ENCODE peak calls at places on chromosomes 6 and 20, in seven cellular contexts. D is CD4-positive, alpha-beta memory T cell; W is AG09319; O is left kidney; X is ELF-1; L is cerebellum; P is activated CD8-positive, alpha-beta T cell treated with anti-CD3 and anti-CD28 coated beads, Interleukin-2, amount 10 ng/mL, durations not matched to agents 7 days and 5 days. A is an unnamed sample.
A peak's percentile ranks its signal among the peaks of the same experiment; 100 is the strongest.

GRCh38 chr6:87237804-87238203 is 82.4 kb downstream of the ZNF292 start:
- DNase-seq in O (no peak), X (no peak), L (peak; percentile 3), D (peak; percentile 33), W (peak; percentile 7), P (no peak), A (no peak)

GRCh38 chr20:47221036-47221625 is 135.4 kb downstream of the ZMYND8 start:
- DNase-seq in P (no peak), W (no peak), O (no peak), D (no peak), X (no peak), L (no peak), A (no peak)

GRCh38 chr6:81003156-81003555 is 749.3 kb downstream of the TENT5A start:
- DNase-seq in D (no peak), P (no peak), W (no peak), X (no peak), O (no peak), L (no peak), A (no peak)

GRCh38 chr6:56246941-56247653 is at the start of gene COL21A1:
- DNase-seq in W (no peak), X (peak; percentile 95), P (no peak), D (no peak), L (no peak), O (peak; percentile 80), A (no peak)

GRCh38 chr20:6646237-6646636 is 121.2 kb upstream of the BMP2 start:
- DNase-seq in L (no peak), O (no peak), D (no peak), P (no peak), W (no peak), X (no peak), A (no peak)

GRCh38 chr6:167679791-167680604 is 146.7 kb upstream of the AFDN start:
- DNase-seq in P (no peak), X (no peak), D (no peak), L (no peak), W (no peak), O (peak; percentile 33), A (no peak)

GRCh38 chr6:32189082-32189741 is 790 bp downstream of the PBX2 start:
- DNase-seq in O (peak; percentile 24), P (no peak), X (no peak), D (no peak), L (no peak), W (no peak), A (no peak)

GRCh38 chr6:53011993-53012392 is 16.9 kb upstream of the GSTA4 start:
- DNase-seq in D (no peak), P (no peak), W (no peak), O (peak; percentile 57), X (peak; percentile 66), L (no peak), A (no peak)

GRCh38 chr20:48716086-48716485 is 111.7 kb downstream of the PREX1 start:
- DNase-seq in W (no peak), P (peak; percentile 86), D (peak; percentile 48), O (no peak), L (no peak), X (no peak), A (peak; percentile 71)

GRCh38 chr6:131840936-131841583 is 33.2 kb downstream of the ENPP1 start:
- DNase-seq in O (peak; percentile 12), D (no peak), W (no peak), P (no peak), X (no peak), L (no peak), A (no peak)

GRCh38 chr6:52543262-52543661 is 33.6 kb downstream of the TRAM2 start:
- DNase-seq in W (no peak), L (no peak), P (no peak), X (no peak), O (no peak), D (no peak), A (no peak)

GRCh38 chr6:128117916-128118315 is 217.1 kb upstream of the THEMIS start:
- DNase-seq in P (no peak), O (no peak), W (no peak), X (no peak), L (no peak), D (no peak), A (no peak)

GRCh38 chr6:35317483-35318199 is 20.0 kb downstream of the DEF6 start:
- DNase-seq in P (no peak), O (peak; percentile 82), W (no peak), D (no peak), X (no peak), L (no peak), A (no peak)

GRCh38 chr6:11650711-11651110 is 113.2 kb downstream of the TMEM170B start:
- DNase-seq in D (no peak), W (no peak), O (no peak), X (no peak), L (no peak), P (no peak), A (no peak)

GRCh38 chr6:90631046-90631445 is 44.2 kb upstream of the MAP3K7 start:
- DNase-seq in W (no peak), P (no peak), O (no peak), L (no peak), X (no peak), D (no peak), A (no peak)

GRCh38 chr6:4299476-4299875 is 164.1 kb upstream of the ECI2 start:
- DNase-seq in P (no peak), O (no peak), W (no peak), D (no peak), L (no peak), X (no peak), A (no peak)

GRCh38 chr20:23528867-23529431 is 38.0 kb downstream of the CST8 start:
- DNase-seq in O (no peak), D (no peak), W (no peak), X (no peak), L (no peak), P (no peak), A (no peak)

GRCh38 chr6:29809249-29809648 is 18.4 kb upstream of the HLA-G start:
- DNase-seq in L (no peak), W (no peak), D (no peak), X (no peak), O (no peak), P (no peak), A (no peak)

GRCh38 chr6:34295721-34296120 is 46.9 kb upstream of the SMIM29 start:
- DNase-seq in D (no peak), X (no peak), W (no peak), O (no peak), L (no peak), P (peak; percentile 37), A (no peak)

GRCh38 chr20:5608448-5609161 is 141.6 kb upstream of the SHLD1 start:
- DNase-seq in L (no peak), P (no peak), O (no peak), W (no peak), D (no peak), X (no peak), A (no peak)

GRCh38 chr20:49287555-49288249 is 9.8 kb upstream of the ZNFX1 start:
- DNase-seq in W (no peak), L (no peak), P (no peak), X (no peak), O (no peak), D (no peak), A (no peak)

GRCh38 chr6:109877028-109877726 is 100.9 kb upstream of the GPR6 start:
- DNase-seq in L (no peak), X (no peak), P (no peak), D (no peak), W (no peak), O (peak; percentile 24), A (no peak)

GRCh38 chr6:28597924-28598323 is 72.2 kb downstream of the GPX5 start:
- DNase-seq in D (no peak), W (no peak), P (no peak), O (no peak), X (peak; percentile 28), L (peak; percentile 53), A (no peak)

GRCh38 chr6:24431045-24431451 is 28.3 kb downstream of the MRS2 start:
- DNase-seq in P (peak; percentile 39), W (no peak), D (peak; percentile 30), O (peak; percentile 59), X (peak; percentile 46), L (peak; percentile 31), A (no peak)

GRCh38 chr6:52231411-52232127 is 12.7 kb downstream of the IL17F start:
- DNase-seq in W (no peak), O (no peak), X (peak; percentile 51), D (peak; percentile 24), L (no peak), P (peak; percentile 70), A (peak; percentile 66)

GRCh38 chr20:62404112-62404665 is 2.9 kb downstream of the CABLES2 start:
- DNase-seq in D (no peak), L (no peak), O (no peak), W (no peak), X (no peak), P (no peak), A (no peak)

GRCh38 chr6:33696538-33697518 is 14.7 kb downstream of the UQCC2 start:
- DNase-seq in L (peak; percentile 48), O (no peak), P (peak; percentile 71), D (peak; percentile 48), X (no peak), W (no peak), A (no peak)

GRCh38 chr20:58987790-58988564 is 6.9 kb downstream of the NELFCD start:
- DNase-seq in O (no peak), P (no peak), W (no peak), L (peak; percentile 64), D (no peak), X (no peak), A (no peak)

GRCh38 chr20:64168381-64169088 is 4.3 kb downstream of the MYT1 start:
- DNase-seq in P (no peak), W (no peak), O (no peak), D (no peak), L (peak; percentile 83), X (no peak), A (no peak)

GRCh38 chr6:46235242-46235641 is 64.5 kb upstream of the ENPP5 start:
- DNase-seq in D (no peak), P (no peak), O (no peak), L (no peak), W (no peak), X (no peak), A (no peak)

GRCh38 chr20:54084727-54085368 is 14.5 kb upstream of the BCAS1 start:
- DNase-seq in L (no peak), O (no peak), X (no peak), W (no peak), D (no peak), P (no peak), A (no peak)

GRCh38 chr6:33175436-33176069 is 16.7 kb downstream of the COL11A2 start:
- DNase-seq in D (no peak), W (no peak), O (no peak), P (no peak), L (no peak), X (no peak), A (no peak)

GRCh38 chr6:25627001-25627400 is 25.0 kb upstream of the SCGN start:
- DNase-seq in O (no peak), X (peak; percentile 61), W (no peak), D (no peak), L (no peak), P (no peak), A (no peak)

GRCh38 chr6:169825558-169826225 is 74.3 kb downstream of the ERMARD start:
- DNase-seq in L (no peak), W (no peak), X (no peak), D (no peak), P (peak; percentile 13), O (no peak), A (no peak)